ENCODE peak calls at places on chromosomes 11 and 22, in ten cellular contexts. J is activated T-helper 1 cell treated with anti-CD3 and anti-CD28 coated beads, Interleukin-12 subunit alpha, Interleukin-12 subunit beta, Interleukin-2, Interleukin-4 antibody, amounts not matched to agents 30 ng/mL and 10 ng/mL and 1 ng/mL, durations not matched to agents 14 hours and 24 hours and 36 hours; D is neural crest cell; K is tibial nerve; Q is activated CD4-positive, alpha-beta T cell treated with anti-CD3 and anti-CD28 coated beads, Interleukin-2, amount 50 U/mL, for 48 hours; O is activated CD8-positive, alpha-beta memory T cell treated with anti-CD3 and anti-CD28 coated beads for 48 hours; X is CD8-positive, alpha-beta memory T cell; Y is activated CD4-positive, CD25-positive, alpha-beta regulatory T cell; B is stimulated activated CD4-positive, alpha-beta T cell treated with anti-CD3 and anti-CD28 coated beads, TNF-alpha, amount 100 ng/mL, for 1 hour; F is lower leg skin. U is an unnamed sample.

GRCh38 chr22:33829549-33830280 is 90.6 kb downstream of the LARGE1 start:
- DNase-seq in O (no peak), Y (no peak), J (no peak), F (no peak), K (no peak), X (no peak), Q (no peak), D (no peak), B (no peak), U (no peak)

GRCh38 chr22:39300198-39300830 is 19.1 kb downstream of the RPL3 start:
- DNase-seq in B (no peak), Y (no peak), X (no peak), F (no peak), J (no peak), Q (no peak), O (no peak), K (peak), D (no peak), U (no peak)

GRCh38 chr22:47645450-47645914 is 883.0 kb downstream of the TBC1D22A start:
- DNase-seq in B (no peak), J (no peak), X (no peak), F (no peak), D (no peak), Q (no peak), Y (no peak), O (no peak), K (no peak), U (no peak)

GRCh38 chr11:45607995-45608394 is 57.4 kb downstream of the CHST1 start:
- DNase-seq in B (no peak), D (no peak), X (no peak), O (no peak), J (no peak), Y (no peak), K (no peak), Q (no peak), F (no peak), U (no peak)

GRCh38 chr11:69636870-69637600 is 3.9 kb upstream of the CCND1 start:
- DNase-seq in O (no peak), D (no peak), X (no peak), Y (no peak), Q (no peak), B (no peak), K (no peak), J (no peak), F (no peak), U (no peak)

GRCh38 chr11:87628161-87628560 is 547.1 kb downstream of the RAB38 start:
- DNase-seq in Q (no peak), J (no peak), F (no peak), B (no peak), D (no peak), O (no peak), X (no peak), K (no peak), Y (no peak), U (no peak)

GRCh38 chr11:115739878-115740277 is 235.7 kb upstream of the CADM1 start:
- DNase-seq in O (no peak), Q (no peak), Y (no peak), D (no peak), X (no peak), K (no peak), F (no peak), J (no peak), B (no peak), U (no peak)

GRCh38 chr11:45314900-45315299 is 28.8 kb upstream of the SYT13 start:
- DNase-seq in O (no peak), Y (no peak), X (no peak), K (no peak), Q (no peak), J (no peak), B (no peak), F (no peak), D (no peak), U (no peak)

GRCh38 chr11:77055913-77056312 is 10.9 kb upstream of the CAPN5 start:
- DNase-seq in F (peak), B (no peak), Y (no peak), D (no peak), J (no peak), X (no peak), O (no peak), K (no peak), Q (no peak), U (no peak)

GRCh38 chr11:121576531-121576930 is 123.8 kb upstream of the SORL1-AS1 start:
- DNase-seq in K (peak), Y (no peak), O (no peak), D (no peak), J (no peak), Q (no peak), X (no peak), B (no peak), F (no peak), U (no peak)

GRCh38 chr11:120994460-120994859 is 29.4 kb upstream of the TBCEL start:
- DNase-seq in O (no peak), J (no peak), D (no peak), K (no peak), B (no peak), Y (no peak), F (no peak), Q (no peak), X (no peak), U (no peak)

GRCh38 chr22:17266261-17266971 is 47.2 kb upstream of the ADA2 start:
- DNase-seq in D (peak), O (no peak), K (no peak), Y (no peak), X (no peak), F (no peak), Q (no peak), B (no peak), J (peak), U (no peak)

U was measured in mesothelial cell of epicardium.